ENCODE peak calls at places on chromosome 1, in four cellular contexts. One of them, this sample, is unnamed.

GRCh38 chr1:54977938-54978337 is 2.5 kb upstream of the TMEM61 start:
- DNase-seq in OCI-M1: no peak
- DNase-seq in anterior cingulate cortex: no peak
- DNase-seq in amygdala: no peak
- DNase-seq in this sample: no peak

GRCh38 chr1:114719424-114719787 is 2.8 kb upstream of the NRAS start:
- DNase-seq in OCI-M1: no peak
- DNase-seq in amygdala: no peak
- DNase-seq in anterior cingulate cortex: no peak
- DNase-seq in this sample: no peak

GRCh38 chr1:115258302-115258866 is 79.7 kb downstream of the NGF start:
- DNase-seq in OCI-M1: peak
- DNase-seq in amygdala: no peak
- DNase-seq in anterior cingulate cortex: no peak
- DNase-seq in this sample: no peak

GRCh38 chr1:101360506-101360905 is 123.7 kb downstream of the S1PR1 start:
- DNase-seq in amygdala: no peak
- DNase-seq in anterior cingulate cortex: no peak
- DNase-seq in OCI-M1: no peak
- DNase-seq in this sample: no peak

GRCh38 chr1:51691920-51692319 is 75.0 kb downstream of the OSBPL9 start:
- DNase-seq in OCI-M1: no peak
- DNase-seq in amygdala: no peak
- DNase-seq in anterior cingulate cortex: no peak
- DNase-seq in this sample: no peak

GRCh38 chr1:115402753-115403184 is 64.7 kb upstream of the NGF start:
- DNase-seq in OCI-M1: no peak
- DNase-seq in amygdala: no peak
- DNase-seq in anterior cingulate cortex: no peak
- DNase-seq in this sample: no peak

GRCh38 chr1:109771712-109772657 is 8.3 kb upstream of the EPS8L3 start:
- DNase-seq in amygdala: no peak
- DNase-seq in OCI-M1: no peak
- DNase-seq in anterior cingulate cortex: no peak
- DNase-seq in this sample: peak

GRCh38 chr1:151839457-151840409 is at the start of gene C2CD4D:
- DNase-seq in anterior cingulate cortex: peak
- DNase-seq in amygdala: peak
- DNase-seq in OCI-M1: no peak
- DNase-seq in this sample: peak

GRCh38 chr1:27521336-27522147 is 31.6 kb upstream of the WASF2 start:
- DNase-seq in anterior cingulate cortex: peak
- DNase-seq in amygdala: peak
- DNase-seq in OCI-M1: no peak
- DNase-seq in this sample: peak

GRCh38 chr1:62259551-62259950 is 59.7 kb downstream of the KANK4 start:
- DNase-seq in amygdala: no peak
- DNase-seq in anterior cingulate cortex: no peak
- DNase-seq in OCI-M1: no peak
- DNase-seq in this sample: no peak

This sample was measured in dorsolateral prefrontal cortex.